ENCODE peak calls at places on chromosomes 7 and 10, in four cellular contexts. One of them, this sample, is unnamed.

GRCh38 chr7:23343806-23344500 is 44.8 kb downstream of the MALSU1 start:
- DNase-seq in SK-N-SH: no peak
- DNase-seq in WTC11: no peak
- DNase-seq in GM12878: no peak
- DNase-seq in this sample: no peak

GRCh38 chr10:112585052-112585451 is 138.0 kb downstream of the VTI1A start:
- DNase-seq in SK-N-SH: no peak
- DNase-seq in WTC11: no peak
- DNase-seq in GM12878: no peak
- DNase-seq in this sample: no peak

GRCh38 chr10:3271385-3272115 is 99.0 kb upstream of the PITRM1 start:
- DNase-seq in SK-N-SH: no peak
- DNase-seq in WTC11: no peak
- DNase-seq in GM12878: no peak
- DNase-seq in this sample: no peak

GRCh38 chr7:137873524-137873923 is 26.8 kb upstream of the DGKI start:
- DNase-seq in SK-N-SH: no peak
- DNase-seq in WTC11: no peak
- DNase-seq in GM12878: no peak
- DNase-seq in this sample: no peak

GRCh38 chr7:31883761-31884164 is 186.4 kb downstream of the PDE1C start:
- DNase-seq in SK-N-SH: no peak
- DNase-seq in WTC11: no peak
- DNase-seq in GM12878: no peak
- DNase-seq in this sample: no peak

GRCh38 chr10:50417906-50418697 is 166.8 kb upstream of the ASAH2 start:
- DNase-seq in SK-N-SH: peak
- DNase-seq in WTC11: peak
- DNase-seq in GM12878: peak
- DNase-seq in this sample: peak

GRCh38 chr10:110860576-110861241 is 11.0 kb upstream of the PDCD4 start:
- DNase-seq in SK-N-SH: no peak
- DNase-seq in WTC11: no peak
- DNase-seq in GM12878: peak
- DNase-seq in this sample: no peak

GRCh38 chr10:22736134-22736533 is 21.8 kb upstream of the PIP4K2A start:
- DNase-seq in SK-N-SH: no peak
- DNase-seq in WTC11: no peak
- DNase-seq in GM12878: no peak
- DNase-seq in this sample: peak

GRCh38 chr10:30829921-30830671 is 200.5 kb upstream of the LYZL2 start:
- DNase-seq in SK-N-SH: no peak
- DNase-seq in WTC11: no peak
- DNase-seq in GM12878: no peak
- DNase-seq in this sample: no peak

GRCh38 chr10:71222541-71223364 is 10.4 kb downstream of the UNC5B start:
- DNase-seq in SK-N-SH: no peak
- DNase-seq in WTC11: peak
- DNase-seq in GM12878: no peak
- DNase-seq in this sample: no peak

GRCh38 chr7:154591544-154591943 is 411.4 kb downstream of the PAXIP1 start:
- DNase-seq in SK-N-SH: peak
- DNase-seq in WTC11: no peak
- DNase-seq in GM12878: no peak
- DNase-seq in this sample: no peak

GRCh38 chr7:154676422-154677073 is 326.4 kb downstream of the PAXIP1 start:
- DNase-seq in SK-N-SH: no peak
- DNase-seq in WTC11: no peak
- DNase-seq in GM12878: no peak
- DNase-seq in this sample: peak

GRCh38 chr7:158325530-158326381 is 261.9 kb downstream of the PTPRN2 start:
- DNase-seq in SK-N-SH: peak
- DNase-seq in WTC11: peak
- DNase-seq in GM12878: no peak
- DNase-seq in this sample: no peak

GRCh38 chr10:102579206-102579790 is 65.0 kb upstream of the TRIM8 start:
- DNase-seq in SK-N-SH: no peak
- DNase-seq in WTC11: no peak
- DNase-seq in GM12878: no peak
- DNase-seq in this sample: no peak

GRCh38 chr10:18659784-18660561 is 742 bp downstream of the ARL5B start:
- DNase-seq in SK-N-SH: peak
- DNase-seq in WTC11: no peak
- DNase-seq in GM12878: peak
- DNase-seq in this sample: peak

GRCh38 chr10:15363031-15363430 is 8.1 kb downstream of the FAM171A1 start:
- DNase-seq in SK-N-SH: no peak
- DNase-seq in WTC11: no peak
- DNase-seq in GM12878: no peak
- DNase-seq in this sample: no peak

GRCh38 chr10:93745411-93746065 is 12.2 kb upstream of the LGI1 start:
- DNase-seq in SK-N-SH: no peak
- DNase-seq in WTC11: peak
- DNase-seq in GM12878: no peak
- DNase-seq in this sample: peak

GRCh38 chr7:1611708-1612241 is 41.9 kb upstream of the PSMG3 start:
- DNase-seq in SK-N-SH: peak
- DNase-seq in WTC11: peak
- DNase-seq in GM12878: no peak
- DNase-seq in this sample: no peak

DNA sequence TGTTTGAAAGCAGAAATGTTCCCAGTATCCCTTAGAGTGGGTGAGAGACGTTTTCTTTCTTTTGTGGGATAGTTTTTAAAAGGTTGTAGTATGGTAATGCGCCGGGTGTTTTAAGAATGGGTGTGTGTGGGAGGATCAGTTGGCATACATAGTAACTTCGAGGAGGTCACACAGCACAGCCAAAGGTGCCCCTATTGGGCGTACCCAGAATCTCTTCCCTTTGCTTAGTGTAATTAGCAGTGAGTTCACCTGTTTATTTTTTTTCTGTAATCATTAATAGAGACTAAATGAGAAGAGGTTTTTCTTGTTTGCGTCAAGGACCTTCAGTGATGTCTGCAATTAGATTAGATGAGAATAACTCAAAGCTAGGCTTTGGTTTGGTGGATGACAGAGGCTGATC is 1.5 kb downstream of the PLEKHA8 start:
- DNase-seq in SK-N-SH: no peak
- DNase-seq in WTC11: no peak
- DNase-seq in GM12878: no peak
- DNase-seq in this sample: no peak
- TF ChIP-seq USF1 in SK-N-SH: no peak
- TF ChIP-seq USF1 in WTC11: no peak
- TF ChIP-seq USF1 in GM12878: no peak
- TF ChIP-seq USF1 in this sample: no peak

GRCh38 chr7:53638517-53638916 is 603.1 kb downstream of the POM121L12 start:
- DNase-seq in SK-N-SH: no peak
- DNase-seq in WTC11: no peak
- DNase-seq in GM12878: no peak
- DNase-seq in this sample: no peak

DNA sequence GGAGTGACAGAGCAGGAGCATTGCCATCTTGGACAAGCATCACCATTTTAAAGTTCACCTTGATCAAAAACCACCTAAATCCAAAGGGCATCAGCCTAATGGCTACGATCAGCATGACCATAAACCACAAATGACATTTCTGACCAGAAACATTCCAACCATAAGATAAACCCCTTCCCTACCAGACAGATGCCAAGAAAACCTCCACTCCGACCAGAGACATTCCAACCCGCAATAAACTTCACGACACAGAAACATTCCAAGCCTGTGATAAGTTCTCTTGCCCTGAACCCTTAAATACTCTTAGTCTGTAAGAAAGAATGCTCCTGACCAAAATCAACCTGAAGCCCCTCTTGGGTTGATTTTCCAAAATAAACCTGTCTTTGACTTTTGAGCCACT is 606.9 kb downstream of the POM121L12 start:
- DNase-seq in SK-N-SH: no peak
- DNase-seq in WTC11: no peak
- DNase-seq in GM12878: no peak
- DNase-seq in this sample: no peak
- TF ChIP-seq USF1 in SK-N-SH: no peak
- TF ChIP-seq USF1 in WTC11: no peak
- TF ChIP-seq USF1 in GM12878: no peak
- TF ChIP-seq USF1 in this sample: no peak

GRCh38 chr7:92629779-92630178 is 39.6 kb upstream of the FAM133B start:
- DNase-seq in SK-N-SH: no peak
- DNase-seq in WTC11: no peak
- DNase-seq in GM12878: no peak
- DNase-seq in this sample: no peak
- TF ChIP-seq USF1 in SK-N-SH: no peak
- TF ChIP-seq USF1 in WTC11: no peak
- TF ChIP-seq USF1 in GM12878: no peak
- TF ChIP-seq USF1 in this sample: no peak

GRCh38 chr10:86363833-86364511 is 2.6 kb downstream of the GRID1 start:
- DNase-seq in SK-N-SH: no peak
- DNase-seq in WTC11: peak
- DNase-seq in GM12878: no peak
- DNase-seq in this sample: no peak
- TF ChIP-seq USF1 in SK-N-SH: no peak
- TF ChIP-seq USF1 in WTC11: no peak
- TF ChIP-seq USF1 in GM12878: peak
- TF ChIP-seq USF1 in this sample: no peak

DNA sequence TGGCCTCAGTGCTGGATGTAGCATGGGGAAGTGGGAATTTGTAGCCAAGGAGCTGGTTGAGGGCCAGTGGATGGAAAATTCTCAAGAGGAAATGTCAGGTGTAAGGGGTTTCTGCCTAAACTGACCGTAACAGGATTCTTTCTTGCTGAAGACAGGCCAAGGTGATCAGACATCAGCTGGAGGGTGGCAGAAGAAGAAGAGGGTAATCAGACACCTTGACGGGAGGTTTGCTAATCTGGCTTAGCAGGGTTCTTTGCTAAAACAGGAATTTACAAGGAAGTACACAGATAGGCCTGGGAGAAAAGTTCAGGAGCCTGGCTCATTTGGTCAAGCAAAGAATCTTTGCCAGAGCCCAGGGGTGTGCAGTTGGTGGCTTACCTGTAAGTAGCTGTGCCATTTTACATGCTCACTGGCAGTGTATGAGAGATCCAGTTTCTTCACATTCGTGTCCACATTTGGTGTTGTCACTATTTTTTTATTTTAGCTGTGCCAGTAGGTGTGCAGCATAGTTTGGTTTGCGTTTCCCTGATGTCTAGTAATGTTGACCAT is 73.7 kb downstream of the BMPR1A start:
- DNase-seq in SK-N-SH: no peak
- DNase-seq in WTC11: no peak
- DNase-seq in GM12878: no peak
- DNase-seq in this sample: no peak
- TF ChIP-seq USF1 in SK-N-SH: no peak
- TF ChIP-seq USF1 in WTC11: no peak
- TF ChIP-seq USF1 in GM12878: no peak
- TF ChIP-seq USF1 in this sample: no peak

GRCh38 chr7:42414961-42415505 is 178.0 kb upstream of the GLI3 start:
- DNase-seq in SK-N-SH: no peak
- DNase-seq in WTC11: no peak
- DNase-seq in GM12878: no peak
- DNase-seq in this sample: no peak
- TF ChIP-seq USF1 in SK-N-SH: no peak
- TF ChIP-seq USF1 in WTC11: no peak
- TF ChIP-seq USF1 in GM12878: no peak
- TF ChIP-seq USF1 in this sample: no peak

GRCh38 chr10:1685671-1686450 is 51.5 kb downstream of the ADARB2 start:
- DNase-seq in SK-N-SH: no peak
- DNase-seq in WTC11: no peak
- DNase-seq in GM12878: no peak
- DNase-seq in this sample: no peak

GRCh38 chr10:1687606-1688005 is 49.7 kb downstream of the ADARB2 start:
- DNase-seq in SK-N-SH: no peak
- DNase-seq in WTC11: no peak
- DNase-seq in GM12878: no peak
- DNase-seq in this sample: no peak

GRCh38 chr10:1684991-1685390 is 52.3 kb downstream of the ADARB2 start:
- DNase-seq in SK-N-SH: no peak
- DNase-seq in WTC11: no peak
- DNase-seq in GM12878: no peak
- DNase-seq in this sample: no peak

GRCh38 chr10:1688531-1688930 is 48.8 kb downstream of the ADARB2 start:
- DNase-seq in SK-N-SH: no peak
- DNase-seq in WTC11: no peak
- DNase-seq in GM12878: no peak
- DNase-seq in this sample: no peak

DNA sequence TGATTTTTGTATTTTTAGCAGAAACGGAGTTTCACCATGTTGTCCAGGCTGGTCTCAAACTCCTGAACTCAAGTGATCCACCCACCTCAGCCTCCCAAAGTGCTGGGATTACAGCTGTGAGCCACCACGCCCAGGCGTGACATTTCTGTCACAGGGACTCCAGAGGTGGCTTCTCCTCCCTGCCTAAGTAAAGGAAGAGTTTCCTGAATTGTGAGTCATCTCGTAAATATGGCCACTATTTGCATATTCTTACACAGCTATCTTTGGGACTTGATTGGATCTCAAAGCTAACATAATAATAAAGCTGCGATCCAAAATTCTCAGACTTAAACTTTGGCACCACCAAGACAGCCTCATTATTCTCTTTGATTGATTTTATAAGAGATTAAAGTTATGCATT is 50.1 kb downstream of the ADARB2 start:
- DNase-seq in SK-N-SH: no peak
- DNase-seq in WTC11: no peak
- DNase-seq in GM12878: no peak
- DNase-seq in this sample: no peak
- TF ChIP-seq USF1 in SK-N-SH: no peak
- TF ChIP-seq USF1 in WTC11: no peak
- TF ChIP-seq USF1 in GM12878: no peak
- TF ChIP-seq USF1 in this sample: no peak

DNA sequence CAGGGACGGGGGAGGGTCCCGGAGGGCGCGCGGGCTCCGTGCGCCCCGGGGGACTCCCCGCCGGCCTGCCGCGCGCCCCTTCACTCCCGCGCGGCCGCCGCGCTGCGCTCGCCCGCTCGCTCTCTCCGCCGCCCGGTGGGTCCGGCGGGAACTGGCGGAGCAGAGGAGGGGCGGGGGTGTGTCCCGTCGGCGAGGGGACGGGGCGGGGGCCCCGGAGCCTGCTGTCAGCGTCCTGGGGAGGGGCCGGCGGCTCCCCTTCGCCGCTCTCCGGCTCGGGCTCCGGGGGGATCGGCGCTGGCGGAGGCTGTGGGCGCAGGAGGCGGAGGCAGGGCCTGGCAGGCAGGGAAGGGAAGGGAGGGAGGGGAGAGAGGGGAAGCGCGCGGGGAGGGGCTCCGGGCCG is at the start of gene SH3PXD2A:
- DNase-seq in SK-N-SH: peak
- DNase-seq in WTC11: peak
- DNase-seq in GM12878: no peak
- DNase-seq in this sample: peak
- TF ChIP-seq USF1 in SK-N-SH: no peak
- TF ChIP-seq USF1 in WTC11: no peak
- TF ChIP-seq USF1 in GM12878: no peak
- TF ChIP-seq USF1 in this sample: no peak

GRCh38 chr10:21372651-21373410 is 152.7 kb downstream of the SKIDA1 start:
- DNase-seq in SK-N-SH: peak
- DNase-seq in WTC11: no peak
- DNase-seq in GM12878: peak
- DNase-seq in this sample: peak
- TF ChIP-seq USF1 in SK-N-SH: peak
- TF ChIP-seq USF1 in WTC11: no peak
- TF ChIP-seq USF1 in GM12878: no peak
- TF ChIP-seq USF1 in this sample: no peak

GRCh38 chr7:118478236-118478635 is 253.7 kb downstream of the ANKRD7 start:
- DNase-seq in SK-N-SH: no peak
- DNase-seq in WTC11: no peak
- DNase-seq in GM12878: no peak
- DNase-seq in this sample: no peak
- TF ChIP-seq USF1 in SK-N-SH: no peak
- TF ChIP-seq USF1 in WTC11: no peak
- TF ChIP-seq USF1 in GM12878: no peak
- TF ChIP-seq USF1 in this sample: no peak

This sample was measured in K562.